ENCODE peak calls at places on chromosomes 12 and 14, in ten cellular contexts. Z is astrocyte; N is Peyer's patch; C is kidney epithelial cell; I is sigmoid colon; P is adrenal gland; B is coronary artery; L is MCF 10A; V is Calu3; H is activated CD8-positive, alpha-beta T cell treated with anti-CD3 and anti-CD28 coated beads for 36 hours. G is an unnamed sample.

GRCh38 chr12:62862259-62862881 is 72.6 kb downstream of the PPM1H start:
- DNase-seq in Z (peak; percentile 36), L (peak; percentile 45), B (no peak), V (no peak), H (no peak), C (no peak), P (no peak), N (no peak), I (no peak), G (no peak)

GRCh38 chr12:124637586-124637985 is 70.2 kb upstream of the NCOR2 start:
- DNase-seq in L (peak; percentile 81), I (no peak), P (peak; percentile 47), Z (no peak), N (peak; percentile 76), V (peak; percentile 34), C (no peak), B (no peak), H (no peak), G (no peak)

GRCh38 chr12:54216580-54217308 is 28.0 kb upstream of the SMUG1 start:
- DNase-seq in H (peak; percentile 84), I (peak; percentile 84), P (peak; percentile 64), L (peak; percentile 89), C (no peak), Z (peak; percentile 51), V (peak; percentile 82), N (peak; percentile 68), B (no peak), G (peak; percentile 79)

GRCh38 chr12:12804011-12804410 is 9.1 kb upstream of the DDX47 start:
- DNase-seq in N (no peak), L (peak; percentile 78), B (no peak), V (peak; percentile 59), C (no peak), H (peak; percentile 37), P (no peak), I (no peak), Z (no peak), G (no peak)

GRCh38 chr14:97513891-97514290 is 716.7 kb downstream of the VRK1 start:
- DNase-seq in Z (no peak), V (no peak), L (no peak), H (no peak), P (no peak), B (no peak), C (no peak), N (no peak), I (no peak), G (no peak)

GRCh38 chr14:53412819-53413664 is 259.9 kb upstream of the DDHD1 start:
- DNase-seq in C (no peak), N (no peak), B (no peak), I (no peak), P (no peak), H (peak; percentile 4), V (peak; percentile 4), Z (no peak), L (peak; percentile 64), G (peak; percentile 14)

GRCh38 chr12:89235189-89235993 is 116.9 kb downstream of the DUSP6 start:
- DNase-seq in Z (no peak), N (no peak), B (no peak), V (no peak), P (no peak), I (no peak), C (no peak), H (no peak), L (no peak), G (no peak)

GRCh38 chr12:79737875-79738718 is 47.3 kb upstream of the PAWR start:
- DNase-seq in I (no peak), C (peak; percentile 23), P (no peak), B (no peak), N (no peak), Z (peak; percentile 40), H (peak; percentile 56), V (peak; percentile 67), L (peak; percentile 80), G (peak; percentile 57)

GRCh38 chr14:98370352-98370751 is 901.6 kb downstream of the BCL11B start:
- DNase-seq in B (no peak), C (no peak), I (no peak), V (no peak), P (no peak), N (no peak), L (no peak), Z (no peak), H (no peak), G (no peak)

GRCh38 chr14:90654831-90655276 is 161.4 kb downstream of the TTC7B start:
- DNase-seq in N (no peak), C (no peak), H (no peak), V (no peak), L (peak; percentile 69), I (no peak), P (peak; percentile 58), B (no peak), Z (peak; percentile 72), G (no peak)

GRCh38 chr14:100056431-100056830 is 8.8 kb upstream of the EVL start:
- DNase-seq in I (no peak), Z (no peak), L (no peak), C (no peak), V (no peak), H (no peak), B (no peak), N (no peak), P (no peak), G (no peak)

GRCh38 chr12:80262372-80263170 is 163.2 kb downstream of the OTOGL start:
- DNase-seq in P (no peak), L (no peak), Z (no peak), N (no peak), H (no peak), I (no peak), V (no peak), C (peak; percentile 44), B (no peak), G (no peak)

GRCh38 chr12:51942501-51943000 is 8.9 kb upstream of the ACVR1B start:
- DNase-seq in N (no peak), C (no peak), H (no peak), I (no peak), B (peak; percentile 41), Z (no peak), L (no peak), V (no peak), P (no peak), G (no peak)

GRCh38 chr12:124386059-124386458 is 91.2 kb downstream of the RFLNA start:
- DNase-seq in I (no peak), V (no peak), H (no peak), P (no peak), B (no peak), N (no peak), L (peak; percentile 34), Z (peak; percentile 42), C (no peak), G (no peak)

GRCh38 chr12:70249903-70250302 is 6.7 kb downstream of the CNOT2 start:
- DNase-seq in H (no peak), L (no peak), P (no peak), N (no peak), B (no peak), C (no peak), V (no peak), I (no peak), Z (no peak), G (no peak)

GRCh38 chr14:75764022-75764421 is 103.0 kb downstream of the TTLL5 start:
- DNase-seq in Z (no peak), H (no peak), B (no peak), P (no peak), N (no peak), I (no peak), C (no peak), L (no peak), V (no peak), G (no peak)

GRCh38 chr12:69329669-69330428 is 18.3 kb upstream of the LYZ start:
- DNase-seq in C (no peak), Z (no peak), V (no peak), B (no peak), L (no peak), H (peak; percentile 55), N (no peak), P (no peak), I (no peak), G (no peak)

GRCh38 chr14:27553820-27554219 is 956.0 kb upstream of the NOVA1 start:
- DNase-seq in C (no peak), Z (no peak), L (peak; percentile 13), B (no peak), I (no peak), P (no peak), H (no peak), V (no peak), N (no peak), G (no peak)
- TF ChIP-seq CTCF in C (peak; percentile 26), Z (no peak), L (peak; percentile 22), B (no peak), I (no peak), P (no peak), H (no peak), V (no peak), N (no peak), G (no peak)

DNA sequence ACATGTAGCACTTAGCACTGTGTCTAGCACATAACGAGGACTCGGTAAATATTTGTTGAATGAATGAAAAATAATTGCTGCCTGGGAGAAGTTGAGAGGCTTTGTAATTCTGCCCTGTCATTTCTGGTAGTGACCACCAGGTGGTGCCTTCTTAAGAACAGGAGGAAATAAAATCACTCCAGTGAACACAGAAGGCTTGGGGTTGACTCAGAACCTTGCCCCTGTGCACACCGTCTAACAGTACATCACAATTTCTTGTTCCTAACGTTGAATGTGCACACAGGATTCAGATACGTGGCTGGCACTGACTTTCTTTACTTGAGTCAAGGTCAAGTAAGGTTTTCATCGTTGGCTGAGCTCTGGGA is 91.8 kb downstream of the RGS6 start:
- DNase-seq in L (peak; percentile 67), B (no peak), C (peak; percentile 16), Z (peak; percentile 1), H (peak; percentile 65), V (peak; percentile 44), P (no peak), N (no peak), I (no peak), G (peak; percentile 40)
- TF ChIP-seq CTCF in L (peak; percentile 53), B (no peak), C (peak; percentile 40), Z (peak; percentile 37), H (peak; percentile 70), V (no peak), P (peak; percentile 38), N (peak; percentile 38), I (no peak), G (peak; percentile 40)

DNA sequence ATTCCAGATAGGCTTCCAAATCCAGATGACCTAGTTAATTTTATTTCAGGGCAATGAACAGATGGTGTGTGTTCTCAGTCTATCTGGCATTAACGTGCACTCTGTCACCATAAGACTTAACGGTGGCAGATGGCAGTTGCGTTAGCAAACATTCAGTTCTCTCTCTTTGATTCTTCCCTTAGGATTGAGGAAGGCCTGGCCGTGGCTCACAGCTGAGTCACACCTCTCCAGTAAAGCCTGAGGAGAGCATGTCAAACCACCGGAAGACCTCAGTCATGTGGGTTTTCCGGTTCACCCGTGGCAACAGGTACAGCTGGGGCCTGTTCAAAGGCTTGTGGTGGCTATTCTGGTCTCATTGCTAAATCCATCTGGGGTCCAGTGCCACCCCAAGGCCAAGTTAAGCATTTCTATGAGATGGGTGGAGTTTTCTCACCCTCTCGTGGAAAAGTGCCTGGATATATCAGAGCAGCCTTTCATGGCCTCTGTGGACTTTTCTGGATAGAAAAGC is 545.1 kb upstream of the ATP2B1 start:
- DNase-seq in Z (peak; percentile 94), C (peak; percentile 94), B (peak; percentile 83), P (peak; percentile 40), H (peak; percentile 60), I (peak; percentile 87), L (peak; percentile 92), N (peak; percentile 56), V (peak; percentile 49), G (peak; percentile 65)
- TF ChIP-seq CTCF in Z (peak; percentile 35), C (peak; percentile 22), B (no peak), P (no peak), H (peak; percentile 15), I (no peak), L (peak; percentile 16), N (no peak), V (no peak), G (no peak)

GRCh38 chr14:106551265-106551664 is 1024.9 kb downstream of the TMEM121 start:
- DNase-seq in C (no peak), B (no peak), Z (no peak), V (peak; percentile 22), H (peak; percentile 26), P (no peak), N (no peak), I (no peak), L (peak; percentile 11), G (no peak)
- TF ChIP-seq CTCF in C (no peak), B (no peak), Z (no peak), V (no peak), H (no peak), P (no peak), N (peak; percentile 10), I (no peak), L (no peak), G (no peak)

G was measured in GM20000.